ENCODE peak calls at places on chromosomes 12 and 14, in four cellular contexts. F is endothelial cell of umbilical vein, Q is heart right ventricle, R is left ventricle myocardium inferior. G is an unnamed sample. For H3K4me1, the result is how much of the 10 kb centered on the place peaks cover.

GRCh38 chr14:94127330-94127729 is 2.1 kb downstream of the IFI27L2 start:
- DNase-seq in F (no peak), Q (no peak), R (no peak), G (peak)

GRCh38 chr12:89951050-89951693 is 242.5 kb upstream of the ATP2B1 start:
- DNase-seq in F (no peak), Q (no peak), R (no peak), G (no peak)

GRCh38 chr12:76312314-76312713 is 35.9 kb downstream of the BBS10 start:
- DNase-seq in F (peak), Q (no peak), R (no peak), G (peak)

GRCh38 chr12:58656254-58657009 is 263.9 kb downstream of the LRIG3 start:
- DNase-seq in F (no peak), Q (no peak), R (no peak), G (no peak)

GRCh38 chr12:14416658-14417057 is 51.2 kb downstream of the ATF7IP start:
- DNase-seq in F (peak), Q (no peak), R (no peak), G (no peak)

GRCh38 chr12:89350661-89351488 is 1.4 kb downstream of the DUSP6 start:
- DNase-seq in F (peak), Q (peak), R (peak), G (no peak)

GRCh38 chr12:39887824-39888223 is 218.1 kb downstream of the SLC2A13 start:
- DNase-seq in F (no peak), Q (no peak), R (no peak), G (no peak)

GRCh38 chr12:11730299-11731041 is 81.0 kb downstream of the ETV6 start:
- DNase-seq in F (no peak), Q (no peak), R (no peak), G (no peak)

GRCh38 chr12:98578821-98579220 is 14.7 kb upstream of the SLC25A3 start:
- DNase-seq in F (no peak), Q (no peak), R (no peak), G (no peak)

GRCh38 chr12:25552681-25553080 is 402 bp downstream of the LMNTD1 start:
- DNase-seq in F (no peak), Q (no peak), R (no peak), G (no peak)

GRCh38 chr14:85437143-85437542 is 92.8 kb upstream of the FLRT2 start:
- DNase-seq in F (peak), Q (no peak), R (no peak), G (no peak)

GRCh38 chr14:98382662-98383061 is 889.3 kb downstream of the BCL11B start:
- DNase-seq in F (no peak), Q (no peak), R (no peak), G (no peak)

GRCh38 chr12:78407722-78408121 is 456.9 kb upstream of the SYT1 start:
- DNase-seq in F (no peak), Q (no peak), R (no peak), G (no peak)

GRCh38 chr12:113700943-113701342 is 229.3 kb upstream of the LHX5 start:
- DNase-seq in F (no peak), Q (no peak), R (no peak), G (no peak)

GRCh38 chr12:26524862-26525465 is 308.0 kb downstream of the ITPR2 start:
- DNase-seq in F (peak), Q (no peak), R (no peak), G (no peak)

GRCh38 chr12:64475518-64475917 is 23.6 kb downstream of the TBK1 start:
- DNase-seq in F (no peak), Q (no peak), R (no peak), G (no peak)

GRCh38 chr12:12511021-12511783 is 51.5 kb downstream of the DUSP16 start:
- DNase-seq in F (no peak), Q (no peak), R (no peak), G (no peak)

GRCh38 chr14:30620178-30620577 is 1.9 kb upstream of the SCFD1 start:
- DNase-seq in F (no peak), Q (no peak), R (no peak), G (no peak)

GRCh38 chr12:57377103-57377840 is 53.6 kb downstream of the R3HDM2 start:
- DNase-seq in F (no peak), Q (no peak), R (no peak), G (no peak)

GRCh38 chr12:109714141-109714912 is 702 bp downstream of the FAM222A start:
- DNase-seq in F (peak), Q (peak), R (peak), G (no peak)

GRCh38 chr12:53954694-53955035 is at the start of gene HOXC12:
- DNase-seq in F (no peak), Q (no peak), R (no peak), G (no peak)

GRCh38 chr14:55333785-55334485 is 62.7 kb downstream of the FBXO34 start:
- DNase-seq in F (peak), Q (no peak), R (no peak), G (no peak)

GRCh38 chr12:76878045-76878898 is 547 bp downstream of the CSRP2 start:
- DNase-seq in F (peak), Q (peak), R (no peak), G (no peak)

GRCh38 chr12:5864913-5865312 is 80.1 kb downstream of the ANO2 start:
- DNase-seq in F (no peak), Q (no peak), R (no peak), G (no peak)

GRCh38 chr14:76926521-76927251 is 100.5 kb downstream of the LRRC74A start:
- DNase-seq in F (no peak), Q (peak), R (peak), G (peak)

GRCh38 chr12:95648990-95649791 is 97.9 kb upstream of the USP44 start:
- DNase-seq in F (peak), Q (no peak), R (no peak), G (no peak)

GRCh38 chr12:74980510-74980909 is 229.1 kb downstream of the KCNC2 start:
- DNase-seq in F (no peak), Q (no peak), R (no peak), G (no peak)

GRCh38 chr14:57508756-57509155 is 15.1 kb upstream of the CCDC198 start:
- DNase-seq in F (no peak), Q (no peak), R (no peak), G (no peak)

GRCh38 chr12:93597608-93598007 is 25.1 kb downstream of the SOCS2 start:
- DNase-seq in F (no peak), Q (no peak), R (no peak), G (no peak)

GRCh38 chr14:102222751-102223150 is 82.2 kb downstream of the MOK start:
- DNase-seq in F (no peak), Q (no peak), R (no peak), G (no peak)

GRCh38 chr14:63205850-63206249 is 1.6 kb downstream of the RHOJ start:
- DNase-seq in F (peak), Q (no peak), R (no peak), G (no peak)

GRCh38 chr12:75984577-75985182 is 46.9 kb downstream of the PHLDA1 start:
- DNase-seq in F (no peak), Q (no peak), R (no peak), G (no peak)

GRCh38 chr12:115323223-115323905 is 639.4 kb upstream of the TBX3 start:
- DNase-seq in F (no peak), Q (no peak), R (no peak), G (no peak)

GRCh38 chr12:67811437-67812361 is 163.2 kb downstream of the DYRK2 start:
- DNase-seq in F (no peak), Q (no peak), R (no peak), G (no peak)

GRCh38 chr14:95231966-95232365 is 74.6 kb upstream of the DICER1 start:
- DNase-seq in F (no peak), Q (no peak), R (no peak), G (no peak)

GRCh38 chr12:119340604-119341003 is 6.1 kb downstream of the CCDC60 start:
- DNase-seq in F (no peak), Q (no peak), R (no peak), G (no peak)

GRCh38 chr12:46553266-46553665 is 180.7 kb upstream of the SLC38A2 start:
- DNase-seq in F (peak), Q (no peak), R (no peak), G (no peak)
- H3K4me1 ChIP-seq in F (under half), Q (half or more), R (under half), G (under half)

GRCh38 chr14:101025656-101026055 is 122.1 kb upstream of the RTL1 start:
- DNase-seq in F (no peak), Q (no peak), R (no peak), G (no peak)

GRCh38 chr14:101027966-101028365 is 124.4 kb upstream of the RTL1 start:
- DNase-seq in F (no peak), Q (no peak), R (no peak), G (no peak)

GRCh38 chr14:101027291-101027690 is 123.8 kb upstream of the RTL1 start:
- DNase-seq in F (no peak), Q (no peak), R (peak), G (no peak)

GRCh38 chr14:101025131-101025530 is 121.6 kb upstream of the RTL1 start:
- DNase-seq in F (no peak), Q (no peak), R (no peak), G (no peak)

GRCh38 chr14:101026341-101026740 is 122.8 kb upstream of the RTL1 start:
- DNase-seq in F (no peak), Q (no peak), R (no peak), G (no peak)
- H3K4me1 ChIP-seq in F (under half), Q (under half), R (under half), G (under half)

DNA sequence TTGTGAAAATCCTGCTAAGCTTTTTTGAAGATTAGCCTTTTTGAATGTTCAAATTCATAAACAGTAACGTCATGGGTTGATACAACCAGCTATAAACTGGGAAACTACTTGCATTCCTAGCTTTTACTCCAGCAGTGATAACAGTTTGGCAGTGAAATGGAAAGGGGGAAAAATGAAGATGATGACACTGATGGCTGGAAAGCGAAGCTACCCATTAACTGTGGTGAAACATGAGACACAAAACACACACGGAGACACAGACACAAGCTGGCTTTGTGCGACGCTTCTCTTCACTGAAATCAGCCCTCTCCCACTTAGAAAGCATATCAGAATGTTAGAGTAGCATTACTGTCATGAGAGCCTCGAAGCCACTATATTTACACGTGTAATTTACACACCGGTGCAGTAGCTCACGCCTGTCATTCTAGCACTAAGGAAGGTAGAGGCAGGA is 15.7 kb downstream of the VPS37B start:
- DNase-seq in F (no peak), Q (no peak), R (no peak), G (no peak)
- H3K4me1 ChIP-seq in F (under half), Q (half or more), R (half or more), G (under half)

DNA sequence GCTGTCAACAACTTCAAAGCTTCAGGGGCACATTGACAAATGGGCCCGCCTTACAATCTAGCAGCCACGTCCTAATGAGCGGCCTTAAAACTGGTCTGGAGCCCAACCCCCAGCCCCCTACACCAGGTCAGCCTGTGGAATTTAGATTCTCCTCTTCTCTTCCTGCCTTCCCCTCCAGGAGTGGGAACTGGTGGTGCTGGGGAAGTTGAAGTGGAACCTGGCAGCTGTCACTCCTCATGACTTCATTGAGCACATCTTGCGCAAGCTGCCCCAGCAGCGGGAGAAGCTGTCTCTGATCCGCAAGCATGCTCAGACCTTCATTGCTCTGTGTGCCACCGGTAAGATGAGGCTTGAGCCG is 5.0 kb downstream of the CCND2 start:
- DNase-seq in F (no peak), Q (peak), R (peak), G (peak)
- H3K4me1 ChIP-seq in F (under half), Q (half or more), R (half or more), G (under half)

GRCh38 chr14:70663707-70664179 is 22.0 kb downstream of the TTC9 start:
- DNase-seq in F (no peak), Q (no peak), R (no peak), G (no peak)

GRCh38 chr14:70658899-70659298 is 17.2 kb downstream of the TTC9 start:
- DNase-seq in F (no peak), Q (no peak), R (no peak), G (no peak)

GRCh38 chr14:70662816-70663215 is 21.1 kb downstream of the TTC9 start:
- DNase-seq in F (no peak), Q (no peak), R (no peak), G (no peak)

GRCh38 chr14:70662080-70662479 is 20.4 kb downstream of the TTC9 start:
- DNase-seq in F (no peak), Q (no peak), R (no peak), G (no peak)

DNA sequence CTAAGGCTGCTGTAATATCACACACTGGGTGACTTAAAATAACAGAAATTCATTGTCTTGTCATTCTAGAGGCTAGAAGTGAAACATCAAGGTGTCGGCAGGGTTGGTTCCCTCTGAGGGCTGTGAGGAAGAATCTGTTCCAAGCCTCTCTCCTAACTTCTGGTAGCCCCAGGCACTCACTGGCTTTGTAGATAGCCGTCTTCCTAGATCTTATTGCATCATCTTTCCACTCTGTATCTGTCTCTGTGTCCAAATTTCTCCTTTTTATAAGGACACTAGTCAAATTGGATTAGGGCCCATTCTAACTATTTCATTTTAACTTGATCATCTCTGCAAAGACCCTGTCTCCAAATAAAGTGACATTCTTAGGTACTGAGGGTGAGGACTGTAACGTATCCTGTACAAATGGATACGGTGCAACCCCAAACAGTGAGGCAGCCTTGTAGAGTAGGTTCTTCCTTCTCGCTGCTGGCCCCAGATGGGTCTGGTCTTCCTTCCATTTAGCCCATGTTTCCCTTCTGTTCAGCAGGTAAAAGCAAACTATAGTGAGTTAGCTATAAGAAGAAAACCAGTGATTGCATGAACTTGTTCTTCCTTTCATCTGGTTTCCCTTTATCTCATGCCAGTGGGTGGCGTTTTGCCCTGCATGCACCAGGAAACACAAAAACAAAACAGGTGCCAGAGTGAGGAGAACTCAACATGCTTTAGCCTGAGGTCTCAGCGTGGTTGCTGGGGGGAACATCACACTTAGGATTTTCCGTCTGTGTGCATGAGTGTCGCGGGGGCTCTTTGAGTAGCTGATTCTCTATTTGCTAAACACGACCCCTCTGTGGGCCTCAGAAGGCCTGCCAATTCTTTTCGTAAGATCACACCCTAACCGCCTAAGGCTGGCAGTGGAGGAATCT is 19.5 kb downstream of the TTC9 start:
- DNase-seq in F (no peak), Q (no peak), R (no peak), G (no peak)
- H3K4me1 ChIP-seq in F (under half), Q (under half), R (under half), G (under half)

GRCh38 chr12:104665296-104665695 is 208.5 kb downstream of the CHST11 start:
- DNase-seq in F (no peak), Q (no peak), R (no peak), G (no peak)

GRCh38 chr12:104662908-104663307 is 206.2 kb downstream of the CHST11 start:
- DNase-seq in F (no peak), Q (no peak), R (no peak), G (no peak)

GRCh38 chr12:104662203-104662602 is 205.5 kb downstream of the CHST11 start:
- DNase-seq in F (no peak), Q (no peak), R (no peak), G (no peak)

GRCh38 chr12:104667139-104667538 is 210.4 kb downstream of the CHST11 start:
- DNase-seq in F (no peak), Q (no peak), R (no peak), G (no peak)

GRCh38 chr12:104664368-104664767 is 207.6 kb downstream of the CHST11 start:
- DNase-seq in F (no peak), Q (no peak), R (no peak), G (no peak)
- H3K4me1 ChIP-seq in F (under half), Q (under half), R (under half), G (under half)

GRCh38 chr14:105092124-105092911 is 27.1 kb upstream of the GPR132 start:
- DNase-seq in F (no peak), Q (no peak), R (no peak), G (no peak)
- H3K4me1 ChIP-seq in F (under half), Q (under half), R (half or more), G (under half)